ENCODE peak calls at places on chromosome 18, in ten cellular contexts. L is H1, Z is HepG2, R is K562, Y is endothelial cell of umbilical vein, I is GM12878, A is A549, N is WTC11, X is SK-N-SH, E is NB4. J is an unnamed sample.

GRCh38 chr18:48279312-48279711 is 129.9 kb downstream of the ZBTB7C start:
- DNase-seq in I (no peak), X (no peak), R (no peak), E (no peak), Y (no peak), N (no peak), L (peak), Z (no peak), A (no peak), J (no peak)

GRCh38 chr18:32438173-32438572 is 32.5 kb downstream of the GAREM1 start:
- DNase-seq in R (no peak), N (no peak), Y (no peak), L (no peak), X (peak), E (no peak), Z (no peak), I (no peak), A (no peak), J (no peak)

GRCh38 chr18:527136-527535 is 26.6 kb upstream of the COLEC12 start:
- DNase-seq in Y (peak), N (no peak), X (no peak), R (no peak), I (no peak), L (no peak), Z (no peak), E (no peak), A (no peak), J (no peak)

GRCh38 chr18:76408480-76409067 is 86.5 kb downstream of the ZNF516 start:
- DNase-seq in A (no peak), R (no peak), L (no peak), Y (no peak), I (no peak), X (no peak), N (no peak), Z (no peak), E (no peak), J (no peak)

GRCh38 chr18:63149200-63149587 is 170.4 kb downstream of the BCL2 start:
- DNase-seq in E (no peak), I (no peak), X (no peak), Z (no peak), N (no peak), R (no peak), L (no peak), Y (no peak), A (no peak), J (no peak)

GRCh38 chr18:34493099-34493544 is 217.0 kb upstream of the DTNA start:
- DNase-seq in N (peak), Z (peak), L (peak), R (no peak), E (peak), Y (peak), A (no peak), X (peak), I (no peak), J (no peak)

GRCh38 chr18:58640428-58640805 is 11.5 kb upstream of the ALPK2 start:
- DNase-seq in N (no peak), X (no peak), I (no peak), Y (no peak), L (no peak), A (no peak), E (no peak), R (no peak), Z (no peak), J (no peak)

GRCh38 chr18:39198376-39198775 is 1632.8 kb upstream of the CELF4 start:
- DNase-seq in R (no peak), A (no peak), E (no peak), N (no peak), Z (no peak), L (no peak), I (no peak), X (no peak), Y (no peak), J (no peak)

GRCh38 chr18:4207383-4207782 is 247.7 kb downstream of the DLGAP1 start:
- DNase-seq in E (no peak), Y (no peak), L (no peak), X (no peak), Z (no peak), I (no peak), R (no peak), N (peak), A (no peak), J (no peak)

GRCh38 chr18:73768043-73768442 is 379.6 kb downstream of the FBXO15 start:
- DNase-seq in R (no peak), X (no peak), L (no peak), I (no peak), E (no peak), A (no peak), Y (no peak), Z (no peak), N (no peak), J (no peak)

GRCh38 chr18:66724664-66725356 is 120.9 kb upstream of the CDH19 start:
- DNase-seq in I (no peak), R (no peak), N (no peak), X (no peak), Z (peak), A (no peak), E (no peak), Y (no peak), L (no peak), J (no peak)

GRCh38 chr18:49041677-49042570 is 91.2 kb upstream of the SMAD7 start:
- DNase-seq in A (no peak), I (no peak), R (peak), X (no peak), L (no peak), N (peak), Z (peak), E (peak), Y (peak), J (peak)

GRCh38 chr18:27400001-27400400 is 214.9 kb upstream of the CHST9 start:
- DNase-seq in Y (no peak), X (no peak), A (no peak), L (peak), Z (no peak), E (peak), N (peak), R (no peak), I (no peak), J (no peak)

GRCh38 chr18:59994357-59994756 is 94.6 kb downstream of the PMAIP1 start:
- DNase-seq in Y (no peak), Z (no peak), N (no peak), E (peak), L (no peak), I (no peak), R (no peak), A (no peak), X (no peak), J (peak)

GRCh38 chr18:980586-980985 is 75.9 kb downstream of the ADCYAP1 start:
- DNase-seq in X (no peak), A (no peak), R (no peak), L (no peak), E (no peak), Z (no peak), N (no peak), I (no peak), Y (no peak), J (no peak)

GRCh38 chr18:39685303-39685902 is 2119.8 kb upstream of the CELF4 start:
- DNase-seq in N (peak), R (no peak), L (peak), A (no peak), Y (peak), X (no peak), I (no peak), Z (peak), E (no peak), J (no peak)

GRCh38 chr18:25327631-25328030 is 24.3 kb downstream of the ZNF521 start:
- DNase-seq in X (no peak), I (no peak), E (no peak), Z (no peak), R (no peak), N (no peak), L (no peak), A (no peak), Y (no peak), J (no peak)

GRCh38 chr18:26036635-26037034 is 53.8 kb downstream of the SS18 start:
- DNase-seq in Y (no peak), A (no peak), X (no peak), R (no peak), E (no peak), Z (no peak), I (no peak), L (no peak), N (no peak), J (no peak)

GRCh38 chr18:22084547-22084946 is 84.8 kb upstream of the GATA6 start:
- DNase-seq in Y (no peak), Z (peak), I (no peak), L (no peak), E (no peak), X (no peak), R (no peak), N (no peak), A (no peak), J (no peak)

GRCh38 chr18:22517356-22517755 is 99.6 kb upstream of the CTAGE1 start:
- DNase-seq in E (no peak), X (no peak), Y (no peak), N (no peak), I (no peak), L (no peak), Z (no peak), A (no peak), R (no peak), J (no peak)

GRCh38 chr18:28059861-28060260 is 117.1 kb downstream of the CDH2 start:
- DNase-seq in A (no peak), N (no peak), R (no peak), L (no peak), Y (no peak), Z (no peak), E (no peak), X (no peak), I (no peak), J (no peak)

GRCh38 chr18:79379251-79379905 is 16.4 kb upstream of the NFATC1 start:
- DNase-seq in L (no peak), N (no peak), I (no peak), Y (no peak), E (no peak), A (no peak), R (no peak), Z (no peak), X (no peak), J (no peak)

GRCh38 chr18:80033181-80034067 is 810 bp upstream of the RBFA start:
- DNase-seq in L (peak), R (no peak), A (peak), X (no peak), I (no peak), N (peak), Y (no peak), E (no peak), Z (no peak), J (no peak)

GRCh38 chr18:68121308-68121707 is 593.6 kb downstream of the TMX3 start:
- DNase-seq in Z (no peak), L (no peak), X (no peak), R (no peak), I (no peak), Y (no peak), E (no peak), A (no peak), N (no peak), J (no peak)

GRCh38 chr18:35038029-35038428 is 3.2 kb upstream of the MAPRE2 start:
- DNase-seq in X (no peak), I (no peak), L (no peak), Y (no peak), N (no peak), Z (no peak), R (no peak), E (no peak), A (no peak), J (no peak)

GRCh38 chr18:45103319-45104070 is 422.8 kb downstream of the SETBP1 start:
- DNase-seq in I (peak), E (peak), L (no peak), Z (no peak), R (no peak), A (no peak), X (no peak), N (no peak), Y (no peak), J (no peak)
- TF ChIP-seq MAX in I (no peak), E (no peak), L (no peak), Z (no peak), R (no peak), A (no peak), X (no peak), N (no peak), Y (no peak), J (no peak)

DNA sequence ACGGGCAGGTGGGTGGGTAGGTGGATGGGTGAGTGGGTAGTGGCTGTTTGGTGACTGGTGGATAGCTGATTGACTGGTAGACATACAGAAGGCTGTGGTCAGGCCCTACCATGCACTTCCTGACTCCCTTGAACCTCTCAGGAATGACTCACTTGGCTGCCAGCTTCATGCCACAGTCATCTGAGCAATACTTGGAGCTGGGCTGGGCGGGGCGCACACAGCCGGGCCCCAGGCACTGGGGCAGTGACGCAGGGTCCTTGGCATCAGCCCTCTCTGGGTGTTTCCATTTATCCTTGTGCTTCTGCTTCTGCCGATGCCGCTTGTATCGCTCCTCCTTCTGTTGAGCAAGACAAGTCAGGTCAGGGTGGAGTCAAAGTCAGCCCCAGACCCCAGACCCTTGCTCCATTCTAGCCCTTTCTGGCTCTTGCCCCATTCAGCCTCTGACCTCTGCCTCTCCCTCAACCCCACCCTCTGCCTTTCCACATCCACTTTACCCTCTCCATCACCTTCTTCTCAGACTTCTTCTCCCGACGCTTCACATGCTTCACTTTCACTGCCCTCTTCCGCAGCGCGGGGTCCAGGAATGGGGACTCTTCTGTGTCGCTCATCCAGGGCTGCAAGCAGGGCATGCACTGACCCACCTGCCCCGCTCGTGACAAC is 3.0 kb upstream of the MBD1 start:
- DNase-seq in R (no peak), A (no peak), Y (no peak), L (no peak), N (no peak), Z (no peak), E (no peak), I (no peak), X (no peak), J (peak)
- TF ChIP-seq MAX in R (no peak), A (no peak), Y (no peak), L (no peak), N (no peak), Z (no peak), E (no peak), I (no peak), X (no peak), J (no peak)

GRCh38 chr18:12307251-12307736 is 747 bp upstream of the TUBB6 start:
- DNase-seq in I (no peak), L (no peak), Y (peak), Z (no peak), X (peak), R (no peak), N (peak), A (no peak), E (peak), J (no peak)

GRCh38 chr18:12309683-12310198 is 1.7 kb downstream of the TUBB6 start:
- DNase-seq in Y (peak), Z (no peak), A (no peak), X (no peak), L (no peak), E (no peak), R (no peak), N (no peak), I (no peak), J (no peak)

GRCh38 chr18:12308386-12309100 is 502 bp downstream of the TUBB6 start:
- DNase-seq in R (peak), Z (peak), X (peak), N (peak), I (no peak), Y (peak), E (peak), A (peak), L (peak), J (no peak)

GRCh38 chr18:12306752-12307151 is 1.3 kb upstream of the TUBB6 start:
- DNase-seq in Z (no peak), L (no peak), N (no peak), A (no peak), X (no peak), I (no peak), Y (no peak), E (no peak), R (no peak), J (no peak)

DNA sequence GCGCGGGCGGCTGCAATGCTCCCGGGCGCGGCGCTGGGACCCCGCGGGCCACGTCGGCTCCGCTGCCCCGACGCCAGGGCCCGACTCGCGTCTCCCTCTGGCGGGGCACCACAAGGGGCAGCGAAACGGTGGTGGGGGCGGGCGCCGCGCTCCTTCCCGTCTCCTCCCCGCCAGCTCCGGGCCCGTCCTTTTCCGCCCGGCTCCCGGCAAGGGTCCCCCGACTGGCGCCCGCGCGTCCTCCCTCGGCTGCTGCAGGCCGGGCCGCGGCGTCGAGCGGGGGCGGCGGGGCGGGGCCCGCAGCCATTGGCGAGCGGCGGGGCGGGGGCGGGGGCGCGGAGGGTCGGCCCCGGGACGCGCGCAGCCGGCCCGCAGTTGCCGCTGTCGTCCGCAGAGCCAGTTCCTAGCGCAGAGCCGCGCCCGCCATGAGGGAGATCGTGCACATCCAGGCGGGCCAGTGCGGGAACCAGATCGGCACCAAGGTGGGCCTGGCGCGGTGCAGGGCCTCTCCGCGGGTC is at the start of gene TUBB6:
- DNase-seq in L (peak), N (peak), A (peak), X (peak), Z (no peak), R (peak), E (peak), I (no peak), Y (peak), J (no peak)
- TF ChIP-seq MAX in L (peak), N (no peak), A (no peak), X (no peak), Z (no peak), R (no peak), E (peak), I (no peak), Y (no peak), J (no peak)

GRCh38 chr18:7885763-7886295 is 318.7 kb downstream of the PTPRM start:
- DNase-seq in R (no peak), A (no peak), Z (no peak), L (no peak), E (no peak), N (no peak), Y (no peak), I (no peak), X (no peak), J (no peak)
- TF ChIP-seq MAX in R (no peak), A (no peak), Z (no peak), L (no peak), E (no peak), N (no peak), Y (no peak), I (no peak), X (no peak), J (no peak)

GRCh38 chr18:13271512-13271911 is 53.0 kb downstream of the LDLRAD4 start:
- DNase-seq in X (no peak), A (no peak), Y (no peak), R (no peak), E (no peak), Z (peak), N (no peak), I (no peak), L (no peak), J (no peak)

GRCh38 chr18:13276530-13277520 is 58.3 kb downstream of the LDLRAD4 start:
- DNase-seq in I (no peak), Z (no peak), E (no peak), A (no peak), X (no peak), L (no peak), R (no peak), N (no peak), Y (peak), J (no peak)

GRCh38 chr18:13272411-13272810 is 53.9 kb downstream of the LDLRAD4 start:
- DNase-seq in E (no peak), Y (no peak), I (no peak), L (no peak), A (no peak), Z (no peak), R (no peak), N (no peak), X (no peak), J (no peak)

GRCh38 chr18:13275075-13275474 is 56.5 kb downstream of the LDLRAD4 start:
- DNase-seq in I (no peak), A (no peak), Z (no peak), R (no peak), N (no peak), L (no peak), X (no peak), E (no peak), Y (no peak), J (no peak)

DNA sequence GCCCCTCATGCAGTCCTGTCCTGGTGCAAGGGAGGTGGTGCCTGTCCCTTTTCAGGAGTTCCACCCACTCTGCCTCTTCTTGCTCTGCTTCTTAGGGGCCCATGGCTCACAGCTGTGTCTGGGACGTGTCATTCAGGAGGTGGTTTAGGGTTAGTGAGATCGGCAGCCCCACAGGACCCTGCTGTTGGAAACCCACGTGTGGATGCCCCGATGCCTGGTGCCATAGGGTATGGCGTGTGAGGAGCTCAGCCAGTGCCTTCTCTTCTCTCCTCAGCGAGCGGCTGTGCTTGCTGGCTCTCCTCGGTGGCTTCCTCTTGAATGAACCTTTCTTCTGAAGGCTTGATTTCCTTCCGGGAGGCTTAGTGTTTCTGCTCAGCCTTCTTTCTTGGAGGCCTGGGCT is 55.2 kb downstream of the LDLRAD4 start:
- DNase-seq in A (no peak), E (no peak), L (no peak), N (no peak), R (no peak), X (no peak), Y (no peak), Z (no peak), I (no peak), J (no peak)
- TF ChIP-seq MAX in A (no peak), E (no peak), L (no peak), N (no peak), R (no peak), X (no peak), Y (no peak), Z (no peak), I (no peak), J (no peak)

DNA sequence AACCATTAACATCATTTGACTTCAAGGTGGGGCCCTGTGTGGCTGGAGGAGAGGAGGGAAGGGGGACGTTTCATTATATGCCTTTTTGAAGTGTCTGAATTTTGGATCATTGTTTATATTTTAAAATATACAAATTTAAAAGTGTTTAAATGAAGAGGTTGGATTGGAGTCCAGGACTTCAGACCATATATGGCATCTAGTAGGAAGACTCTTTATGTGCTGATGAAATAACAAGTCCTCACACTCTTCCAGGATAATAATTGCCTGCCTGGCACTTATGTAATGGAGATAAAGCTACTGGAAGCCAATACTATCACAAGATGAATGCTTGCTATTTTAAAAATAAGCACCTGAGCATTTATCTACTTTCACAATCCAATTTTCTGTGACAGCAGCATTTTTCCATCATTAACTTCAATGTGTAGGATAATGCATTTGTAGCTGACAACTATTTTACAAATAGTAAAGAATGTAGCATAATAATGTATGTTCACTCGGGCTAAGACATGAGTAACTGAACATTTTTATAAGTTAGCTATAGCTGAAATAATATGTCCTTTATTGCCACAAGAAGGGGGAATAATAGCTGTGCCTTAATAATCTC is 188.4 kb downstream of the MTCL1 start:
- DNase-seq in X (no peak), L (no peak), E (no peak), I (no peak), Z (no peak), Y (no peak), N (no peak), R (no peak), A (no peak), J (no peak)
- TF ChIP-seq MAX in X (no peak), L (no peak), E (no peak), I (no peak), Z (no peak), Y (no peak), N (no peak), R (no peak), A (no peak), J (no peak)

GRCh38 chr18:41532344-41533086 is 422.5 kb upstream of the PIK3C3 start:
- DNase-seq in E (peak), A (no peak), R (no peak), I (no peak), X (no peak), L (no peak), Y (peak), Z (no peak), N (no peak), J (no peak)
- TF ChIP-seq MAX in E (no peak), A (no peak), R (no peak), I (no peak), X (no peak), L (no peak), Y (no peak), Z (no peak), N (no peak), J (no peak)